ENCODE peak calls at places on chromosomes 1 and 21, in nine cellular contexts. X is aorta, E is NCI-H1417, O is RCC 7860, C is H54, W is EL, D is ELF-1, R is GM06990, Q is Karpas-422. B is an unnamed sample.

GRCh38 chr1:12436817-12437599 is 181.0 kb downstream of the DHRS3 start:
- DNase-seq in D (no peak), R (no peak), Q (no peak), O (peak), E (no peak), W (peak), X (no peak), C (no peak), B (no peak)

GRCh38 chr1:103514920-103515503 is 10.5 kb upstream of the RNPC3 start:
- DNase-seq in O (peak), D (peak), E (peak), R (peak), Q (peak), C (no peak), W (peak), X (no peak), B (no peak)

GRCh38 chr1:15578921-15579682 is 5.7 kb downstream of the AGMAT start:
- DNase-seq in E (no peak), W (no peak), X (no peak), C (no peak), D (no peak), R (peak), Q (no peak), O (no peak), B (peak)

GRCh38 chr1:106747791-106748190 is 308.7 kb upstream of the PRMT6 start:
- DNase-seq in Q (no peak), E (no peak), R (no peak), O (no peak), C (no peak), W (no peak), D (peak), X (no peak), B (peak)

GRCh38 chr1:161778522-161778921 is 12.4 kb downstream of the ATF6 start:
- DNase-seq in R (no peak), O (no peak), X (no peak), Q (no peak), E (no peak), W (no peak), D (no peak), C (no peak), B (no peak)

GRCh38 chr1:24438423-24438901 is 22.9 kb downstream of the NIPAL3 start:
- DNase-seq in O (no peak), E (peak), W (no peak), Q (no peak), X (no peak), R (no peak), D (peak), C (no peak), B (no peak)

GRCh38 chr1:39727932-39728317 is 10.8 kb upstream of the PPIE start:
- DNase-seq in O (no peak), C (no peak), Q (no peak), E (no peak), R (no peak), W (no peak), X (no peak), D (no peak), B (no peak)

GRCh38 chr1:15858069-15858670 is 10.7 kb downstream of the SPEN start:
- DNase-seq in X (no peak), W (no peak), Q (no peak), C (no peak), R (no peak), E (peak), D (no peak), O (no peak), B (no peak)

GRCh38 chr1:159960721-159961381 is 6.8 kb upstream of the SLAMF9 start:
- DNase-seq in O (peak), R (no peak), X (peak), E (no peak), Q (no peak), C (peak), D (no peak), W (peak), B (no peak)

GRCh38 chr1:32962248-32962896 is 2.2 kb downstream of the RNF19B start:
- DNase-seq in O (peak), R (peak), E (no peak), C (no peak), D (no peak), X (no peak), W (peak), Q (peak), B (no peak)

GRCh38 chr1:116850436-116850835 is 59.3 kb upstream of the PTGFRN start:
- DNase-seq in X (no peak), O (no peak), C (no peak), D (no peak), Q (no peak), R (no peak), W (peak), E (no peak), B (no peak)

GRCh38 chr1:171081220-171081993 is 9.3 kb upstream of the FMO3 start:
- DNase-seq in X (no peak), W (peak), Q (peak), E (peak), C (no peak), D (no peak), R (no peak), O (no peak), B (no peak)

GRCh38 chr1:228265167-228265566 is 57.3 kb downstream of the OBSCN start:
- DNase-seq in X (no peak), D (no peak), R (no peak), C (no peak), Q (no peak), W (no peak), E (no peak), O (no peak), B (no peak)

GRCh38 chr1:20634594-20635084 is 1.4 kb downstream of the PINK1 start:
- DNase-seq in W (peak), Q (no peak), D (peak), E (peak), C (no peak), O (peak), R (no peak), X (peak), B (no peak)

GRCh38 chr1:28064064-28064463 is 24.3 kb downstream of the EYA3 start:
- DNase-seq in D (no peak), R (no peak), X (no peak), Q (no peak), O (no peak), C (no peak), E (no peak), W (peak), B (no peak)

GRCh38 chr1:109295712-109296415 is 10.9 kb downstream of the MYBPHL start:
- DNase-seq in D (no peak), X (no peak), W (no peak), E (no peak), Q (no peak), C (no peak), O (no peak), R (no peak), B (no peak)

GRCh38 chr1:192579319-192579738 is 3.8 kb downstream of the RGS1 start:
- DNase-seq in Q (no peak), R (no peak), W (peak), O (peak), X (no peak), D (peak), E (no peak), C (no peak), B (no peak)

GRCh38 chr1:32361674-32362473 is 411 bp downstream of the FAM229A start:
- DNase-seq in C (no peak), O (no peak), D (peak), W (peak), Q (no peak), R (no peak), X (peak), E (no peak), B (peak)

GRCh38 chr21:45822002-45822397 is 159.6 kb upstream of the COL6A1 start:
- DNase-seq in D (no peak), R (no peak), W (no peak), X (no peak), O (no peak), C (no peak), E (no peak), Q (no peak), B (no peak)

GRCh38 chr1:149978547-149979023 is 31.9 kb downstream of the OTUD7B start:
- DNase-seq in E (no peak), D (no peak), O (peak), X (no peak), R (no peak), C (no peak), W (peak), Q (no peak), B (no peak)

GRCh38 chr1:54798769-54799641 is 2.1 kb downstream of the TTC22 start:
- DNase-seq in R (peak), W (peak), D (no peak), Q (no peak), X (no peak), C (peak), O (peak), E (no peak), B (no peak)

GRCh38 chr1:99849744-99850457 is at the start of gene AGL:
- DNase-seq in R (peak), O (peak), W (peak), E (peak), Q (peak), C (peak), D (peak), X (peak), B (peak)

GRCh38 chr21:29775462-29775861 is 164.3 kb downstream of the GRIK1 start:
- DNase-seq in C (no peak), W (no peak), O (no peak), X (no peak), Q (no peak), R (no peak), E (no peak), D (no peak), B (no peak)

GRCh38 chr1:199151634-199152429 is 513.0 kb downstream of the PTPRC start:
- DNase-seq in X (no peak), D (no peak), Q (no peak), E (no peak), W (no peak), R (peak), O (no peak), C (no peak), B (no peak)

GRCh38 chr1:225746361-225747179 is 31.1 kb upstream of the SRP9 start:
- DNase-seq in O (peak), R (no peak), D (peak), C (peak), X (peak), E (peak), W (peak), Q (no peak), B (peak)